ENCODE peak calls at places on chromosomes 2 and 18, in seven cellular contexts. W is pons, S is uterus, E is HT1080, X is iPS DF 19.7, K is HuH-7.5, U is aorta. I is an unnamed sample.

GRCh38 chr2:48749820-48750739 is 5.4 kb downstream of the LHCGR start:
- DNase-seq in W (no peak), S (no peak), E (no peak), X (no peak), K (no peak), U (no peak), I (no peak)

GRCh38 chr18:9380571-9381390 is 46.2 kb downstream of the TWSG1 start:
- DNase-seq in W (peak; percentile 39), S (no peak), E (no peak), X (no peak), K (no peak), U (no peak), I (peak; percentile 7)

GRCh38 chr2:19217203-19217602 is 141.2 kb downstream of the OSR1 start:
- DNase-seq in W (no peak), S (no peak), E (no peak), X (no peak), K (no peak), U (no peak), I (no peak)

GRCh38 chr18:76619342-76620315 is 124.6 kb upstream of the ZNF516 start:
- DNase-seq in W (peak; percentile 27), S (peak; percentile 86), E (no peak), X (no peak), K (no peak), U (peak; percentile 82), I (peak; percentile 44)

GRCh38 chr2:64227603-64228125 is 83.4 kb upstream of the PELI1 start:
- DNase-seq in W (no peak), S (no peak), E (no peak), X (no peak), K (no peak), U (no peak), I (no peak)

GRCh38 chr2:48454504-48454903 is 75.5 kb upstream of the STON1 start:
- DNase-seq in W (no peak), S (no peak), E (no peak), X (no peak), K (no peak), U (no peak), I (no peak)

GRCh38 chr2:228541794-228542193 is 360.3 kb upstream of the SPHKAP start:
- DNase-seq in W (no peak), S (no peak), E (peak; percentile 90), X (no peak), K (no peak), U (no peak), I (no peak)

GRCh38 chr18:37956020-37956419 is 390.4 kb upstream of the CELF4 start:
- DNase-seq in W (no peak), S (no peak), E (no peak), X (no peak), K (no peak), U (no peak), I (no peak)

GRCh38 chr2:64996914-64997313 is 7.7 kb downstream of the SLC1A4 start:
- DNase-seq in W (peak; percentile 38), S (no peak), E (no peak), X (no peak), K (no peak), U (no peak), I (peak; percentile 40)

GRCh38 chr2:231926761-231927565 is 767 bp upstream of the NPPC start:
- DNase-seq in W (peak; percentile 15), S (peak; percentile 31), E (no peak), X (no peak), K (peak; percentile 10), U (peak; percentile 74), I (peak; percentile 54)

GRCh38 chr2:134170269-134170668 is 83.6 kb upstream of the MGAT5 start:
- DNase-seq in W (no peak), S (no peak), E (no peak), X (no peak), K (no peak), U (no peak), I (no peak)

GRCh38 chr2:239720411-239721365 is 304.5 kb downstream of the NDUFA10 start:
- DNase-seq in W (no peak), S (peak; percentile 2), E (no peak), X (no peak), K (no peak), U (peak; percentile 55), I (no peak)

GRCh38 chr2:104523921-104524320 is 330.0 kb upstream of the POU3F3 start:
- DNase-seq in W (no peak), S (no peak), E (no peak), X (no peak), K (no peak), U (no peak), I (no peak)

GRCh38 chr2:212935749-212936148 is 215.7 kb downstream of the IKZF2 start:
- DNase-seq in W (no peak), S (no peak), E (no peak), X (no peak), K (no peak), U (no peak), I (no peak)

GRCh38 chr2:47520825-47521665 is 118.1 kb downstream of the MSH2 start:
- DNase-seq in W (peak; percentile 37), S (peak; percentile 32), E (no peak), X (peak; percentile 23), K (peak; percentile 40), U (peak; percentile 79), I (peak; percentile 65)

GRCh38 chr2:63663013-63663864 is 74.5 kb downstream of the MDH1 start:
- DNase-seq in W (no peak), S (no peak), E (no peak), X (no peak), K (no peak), U (no peak), I (no peak)

GRCh38 chr2:188456114-188456909 is 164.6 kb downstream of the GULP1 start:
- DNase-seq in W (no peak), S (no peak), E (no peak), X (peak; percentile 60), K (no peak), U (no peak), I (no peak)

GRCh38 chr2:62208758-62209114 is 12.8 kb downstream of the B3GNT2 start:
- DNase-seq in W (no peak), S (no peak), E (no peak), X (no peak), K (no peak), U (no peak), I (no peak)

GRCh38 chr2:273338-273737 is 8.6 kb downstream of the ACP1 start:
- DNase-seq in W (no peak), S (no peak), E (no peak), X (no peak), K (no peak), U (no peak), I (no peak)

GRCh38 chr2:215144106-215144875 is 5.9 kb upstream of the ABCA12 start:
- DNase-seq in W (no peak), S (no peak), E (no peak), X (no peak), K (no peak), U (no peak), I (no peak)

GRCh38 chr2:239927424-239927981 is 97.6 kb downstream of the NDUFA10 start:
- DNase-seq in W (peak; percentile 63), S (peak; percentile 7), E (peak; percentile 93), X (no peak), K (peak; percentile 35), U (peak; percentile 68), I (peak; percentile 30)

I was measured in midbrain.